ENCODE peak calls at places on chromosome 22, in six cellular contexts. G is HepG2, X is K562, V is GM12892, T is GM12878, U is H1. Q is an unnamed sample.

GRCh38 chr22:35569916-35570315 is 29.3 kb downstream of the RASD2 start:
- DNase-seq in V (no peak), T (no peak), U (no peak), G (no peak), X (no peak), Q (no peak)

GRCh38 chr22:46107089-46107664 is 43.1 kb upstream of the PPARA start:
- DNase-seq in G (no peak), V (no peak), X (no peak), U (no peak), T (no peak), Q (no peak)

GRCh38 chr22:31253949-31254348 is 38.3 kb downstream of the PIK3IP1 start:
- DNase-seq in U (no peak), V (no peak), G (peak; percentile 16), T (no peak), X (no peak), Q (no peak)

GRCh38 chr22:25582946-25583345 is 18.5 kb downstream of the GRK3 start:
- DNase-seq in T (no peak), V (no peak), X (no peak), G (peak; percentile 2), U (no peak), Q (no peak)

GRCh38 chr22:23784215-23784732 is 2.5 kb upstream of the SMARCB1 start:
- DNase-seq in V (no peak), G (peak; percentile 54), U (no peak), X (no peak), T (no peak), Q (no peak)

GRCh38 chr22:25482868-25483639 is 81.4 kb upstream of the GRK3 start:
- DNase-seq in U (no peak), X (no peak), T (no peak), G (no peak), V (no peak), Q (no peak)

GRCh38 chr22:45934659-45935341 is 42.2 kb downstream of the WNT7B start:
- DNase-seq in G (peak; percentile 27), U (no peak), V (no peak), T (no peak), X (no peak), Q (no peak)

GRCh38 chr22:45200862-45201511 is 37.3 kb downstream of the NUP50 start:
- DNase-seq in T (no peak), G (no peak), X (no peak), U (no peak), V (no peak), Q (no peak)

GRCh38 chr22:46072030-46072881 is 78.1 kb upstream of the PPARA start:
- DNase-seq in T (no peak), X (no peak), V (peak; percentile 51), U (no peak), G (no peak), Q (no peak)

GRCh38 chr22:47196881-47197701 is 434.6 kb downstream of the TBC1D22A start:
- DNase-seq in V (no peak), G (no peak), X (no peak), U (no peak), T (no peak), Q (no peak)

GRCh38 chr22:45977551-45978274 is 751 bp upstream of the WNT7B start:
- DNase-seq in G (no peak), U (no peak), X (no peak), T (no peak), V (no peak), Q (no peak)

GRCh38 chr22:32339190-32340012 is 18.3 kb upstream of the RFPL3 start:
- DNase-seq in X (no peak), G (no peak), T (no peak), U (no peak), V (no peak), Q (no peak)

GRCh38 chr22:32567544-32567943 is 92.9 kb downstream of the FBXO7 start:
- DNase-seq in V (no peak), T (no peak), U (no peak), G (no peak), X (no peak), Q (no peak)

GRCh38 chr22:35567794-35568193 is 27.2 kb downstream of the RASD2 start:
- DNase-seq in G (no peak), U (no peak), V (no peak), X (no peak), T (no peak), Q (no peak)

GRCh38 chr22:25134028-25134427 is 65.6 kb upstream of the CRYBB3 start:
- DNase-seq in V (no peak), G (no peak), U (no peak), X (no peak), T (no peak), Q (no peak)

GRCh38 chr22:24592144-24592845 is 578 bp downstream of the LRRC75B start:
- DNase-seq in T (no peak), G (no peak), V (peak; percentile 40), X (no peak), U (no peak), Q (no peak)

GRCh38 chr22:20905415-20906386 is 11.5 kb upstream of the CRKL start:
- DNase-seq in X (no peak), U (no peak), G (no peak), T (no peak), V (no peak), Q (no peak)

GRCh38 chr22:47112566-47112965 is 350.1 kb downstream of the TBC1D22A start:
- DNase-seq in G (no peak), T (no peak), V (no peak), X (no peak), U (no peak), Q (no peak)

GRCh38 chr22:36053242-36054147 is 24.9 kb upstream of the RBFOX2 start:
- DNase-seq in V (no peak), X (no peak), G (no peak), T (no peak), U (no peak), Q (no peak)

GRCh38 chr22:17891427-17892167 is 117.3 kb upstream of the BID start:
- DNase-seq in G (peak; percentile 7), V (no peak), U (no peak), X (peak; percentile 56), T (no peak), Q (no peak)

GRCh38 chr22:46534901-46535630 is 2.4 kb downstream of the CELSR1 start:
- DNase-seq in T (no peak), V (no peak), X (no peak), G (no peak), U (no peak), Q (no peak)

GRCh38 chr22:28019360-28019759 is 100.3 kb upstream of the PITPNB start:
- DNase-seq in T (no peak), G (no peak), X (no peak), U (no peak), V (no peak), Q (no peak)

GRCh38 chr22:24224468-24224867 is 20.4 kb downstream of the GGT5 start:
- DNase-seq in G (no peak), U (no peak), T (no peak), V (no peak), X (no peak), Q (no peak)

GRCh38 chr22:31377609-31378008 is 21.8 kb upstream of the DRG1 start:
- DNase-seq in T (no peak), X (no peak), V (no peak), U (no peak), G (no peak), Q (no peak)

GRCh38 chr22:34592341-34592740 is 473.6 kb upstream of the ISX start:
- DNase-seq in G (no peak), V (no peak), X (no peak), U (no peak), T (no peak), Q (no peak)

GRCh38 chr22:45336971-45337431 is 27.3 kb downstream of the FAM118A start:
- DNase-seq in T (no peak), X (no peak), G (no peak), U (no peak), V (no peak), Q (no peak)

GRCh38 chr22:21030621-21031544 is 1.5 kb downstream of the SLC7A4 start:
- DNase-seq in V (no peak), X (no peak), U (no peak), T (no peak), G (no peak), Q (no peak)

GRCh38 chr22:32745996-32746322 is 55.5 kb upstream of the TIMP3 start:
- DNase-seq in V (no peak), U (no peak), G (no peak), T (no peak), X (no peak), Q (no peak)

GRCh38 chr22:32761251-32761903 is 40.1 kb upstream of the TIMP3 start:
- DNase-seq in G (no peak), T (no peak), U (no peak), X (no peak), V (no peak), Q (no peak)

GRCh38 chr22:27531782-27532530 is 269.6 kb downstream of the MN1 start:
- DNase-seq in U (no peak), G (no peak), X (no peak), V (no peak), T (no peak), Q (no peak)

GRCh38 chr22:45896961-45897538 is 79.9 kb downstream of the WNT7B start:
- DNase-seq in T (no peak), G (no peak), V (no peak), X (no peak), U (no peak), Q (no peak)

GRCh38 chr22:23773247-23774113 is 831 bp downstream of the MMP11 start:
- DNase-seq in X (no peak), U (no peak), T (no peak), V (no peak), G (no peak), Q (no peak)

GRCh38 chr22:23790819-23791736 is 4.3 kb downstream of the SMARCB1 start:
- DNase-seq in V (no peak), G (no peak), T (no peak), U (no peak), X (no peak), Q (no peak)

GRCh38 chr22:47056776-47057470 is 294.5 kb downstream of the TBC1D22A start:
- DNase-seq in T (no peak), U (no peak), G (no peak), V (no peak), X (no peak), Q (no peak)

GRCh38 chr22:23704062-23704461 is 13.2 kb downstream of the RGL4 start:
- DNase-seq in X (no peak), U (no peak), V (no peak), G (no peak), T (no peak), Q (no peak)

GRCh38 chr22:29692327-29692640 is 27.5 kb upstream of the CABP7 start:
- DNase-seq in G (no peak), X (no peak), T (no peak), U (no peak), V (no peak), Q (no peak)
- TF ChIP-seq POLR2A in G (no peak), X (no peak), T (no peak), U (no peak), V (no peak), Q (no peak)

GRCh38 chr22:39415506-39415905 is 15.9 kb downstream of the TAB1 start:
- DNase-seq in V (no peak), X (no peak), U (no peak), T (no peak), G (no peak), Q (no peak)
- TF ChIP-seq TAF1 in V (no peak), X (no peak), U (no peak), T (no peak), G (no peak), Q (no peak)

GRCh38 chr22:49965291-49966040 is 4.9 kb downstream of the PIM3 start:
- DNase-seq in T (no peak), X (no peak), U (no peak), V (no peak), G (no peak), Q (no peak)
- TF ChIP-seq POLR2A in T (peak; percentile 12), X (no peak), U (peak; percentile 34), V (peak; percentile 63), G (no peak), Q (no peak)

GRCh38 chr22:48953830-48954229 is 873.8 kb downstream of the BRD1 start:
- DNase-seq in T (no peak), U (no peak), V (no peak), X (no peak), G (no peak), Q (no peak)
- TF ChIP-seq TAF1 in T (no peak), U (no peak), V (no peak), X (no peak), G (no peak), Q (no peak)